ENCODE peak calls at places on chromosomes 1 and 21, in nine cellular contexts. S is T1000, X is amniotic epithelial cell, F is iPS-NIHi11, P is brain microvascular endothelial cell, J is NCI-H69, M is lower leg skin, W is HuH-7, N is GM10248. O is an unnamed sample.

GRCh38 chr1:206415913-206416312 is 54.4 kb upstream of the IKBKE start:
- DNase-seq in P (no peak), F (no peak), N (no peak), S (no peak), X (peak), M (no peak), W (no peak), J (peak), O (no peak)

GRCh38 chr21:42317341-42317741 is 2.1 kb upstream of the TFF3 start:
- DNase-seq in M (no peak), N (no peak), P (no peak), J (peak), W (no peak), F (no peak), X (no peak), S (no peak), O (no peak)

GRCh38 chr1:166951050-166951449 is 24.3 kb downstream of the ILDR2 start:
- DNase-seq in W (no peak), M (no peak), P (no peak), X (no peak), F (no peak), N (no peak), S (no peak), J (no peak), O (no peak)

GRCh38 chr1:24893431-24893830 is 36.6 kb downstream of the RUNX3 start:
- DNase-seq in J (no peak), M (no peak), S (no peak), N (no peak), X (no peak), F (no peak), W (no peak), P (no peak), O (no peak)

GRCh38 chr1:155884028-155884950 is 24.9 kb downstream of the SYT11 start:
- DNase-seq in J (no peak), X (peak), M (no peak), F (no peak), W (no peak), N (no peak), S (no peak), P (no peak), O (peak)

GRCh38 chr1:163186910-163187309 is 15.8 kb downstream of the RGS5 start:
- DNase-seq in F (no peak), S (no peak), M (no peak), X (no peak), W (no peak), P (no peak), J (peak), N (no peak), O (no peak)

GRCh38 chr1:206493279-206493678 is 14.1 kb upstream of the RASSF5 start:
- DNase-seq in X (no peak), M (no peak), W (no peak), P (no peak), S (no peak), J (peak), N (no peak), F (no peak), O (no peak)

GRCh38 chr1:117796226-117796625 is 133.2 kb downstream of the GDAP2 start:
- DNase-seq in J (no peak), S (no peak), W (no peak), P (peak), F (no peak), N (no peak), M (no peak), X (no peak), O (no peak)

GRCh38 chr1:22788298-22788697 is 77.7 kb downstream of the EPHB2 start:
- DNase-seq in J (peak), S (no peak), M (no peak), P (no peak), N (no peak), X (peak), W (no peak), F (no peak), O (no peak)

GRCh38 chr21:35563885-35564451 is 496.4 kb downstream of the SETD4 start:
- DNase-seq in N (no peak), P (peak), X (peak), W (no peak), M (peak), J (peak), F (no peak), S (peak), O (peak)

GRCh38 chr1:217626321-217626720 is 4.6 kb downstream of the GPATCH2 start:
- DNase-seq in X (no peak), J (no peak), W (no peak), P (no peak), S (no peak), N (no peak), M (no peak), F (no peak), O (no peak)

GRCh38 chr1:41508290-41508689 is 23.8 kb upstream of the EDN2 start:
- DNase-seq in J (no peak), F (no peak), W (no peak), M (no peak), X (no peak), N (no peak), P (no peak), S (no peak), O (no peak)